ENCODE peak calls at places on chromosomes 12 and 14, in five cellular contexts. F is PC-9, D is OCI-LY7, J is fibroblast of lung, T is pancreas. S is an unnamed sample.

GRCh38 chr14:23034498-23035302 is at the start of gene PSMB5:
- DNase-seq in F (peak; percentile 74), D (peak; percentile 98), J (peak; percentile 96), T (peak; percentile 92), S (peak; percentile 96)

GRCh38 chr12:29738416-29738815 is 45.3 kb downstream of the TMTC1 start:
- DNase-seq in F (no peak), D (no peak), J (no peak), T (no peak), S (peak; percentile 26)

GRCh38 chr12:115176741-115177400 is 492.9 kb upstream of the TBX3 start:
- DNase-seq in F (no peak), D (no peak), J (no peak), T (no peak), S (no peak)

GRCh38 chr12:111451649-111452129 is 46.0 kb downstream of the SH2B3 start:
- DNase-seq in F (no peak), D (peak; percentile 68), J (peak; percentile 69), T (no peak), S (peak; percentile 69)

GRCh38 chr14:60102389-60102788 is 10.7 kb downstream of the PCNX4 start:
- DNase-seq in F (no peak), D (no peak), J (peak; percentile 93), T (no peak), S (peak; percentile 89)

GRCh38 chr12:68007466-68007865 is 18.2 kb downstream of the IFNG-AS1 start:
- DNase-seq in F (no peak), D (no peak), J (peak; percentile 67), T (no peak), S (peak; percentile 30)

GRCh38 chr14:92582706-92583452 is 69.3 kb downstream of the RIN3 start:
- DNase-seq in F (no peak), D (no peak), J (no peak), T (no peak), S (no peak)

GRCh38 chr14:21978184-21978998 is 304.8 kb upstream of the OR4E1 start:
- DNase-seq in F (peak; percentile 24), D (peak; percentile 66), J (peak; percentile 12), T (no peak), S (peak; percentile 10)

GRCh38 chr12:5395443-5396401 is 36.2 kb upstream of the NTF3 start:
- DNase-seq in F (no peak), D (no peak), J (no peak), T (no peak), S (no peak)

GRCh38 chr14:103549361-103550311 is 12.8 kb downstream of the BAG5 start:
- DNase-seq in F (no peak), D (no peak), J (no peak), T (no peak), S (no peak)

GRCh38 chr12:95182868-95183415 is 34.3 kb downstream of the FGD6 start:
- DNase-seq in F (peak; percentile 38), D (no peak), J (no peak), T (no peak), S (peak; percentile 71)

GRCh38 chr12:108816652-108817335 is 40.6 kb downstream of the SSH1 start:
- DNase-seq in F (no peak), D (no peak), J (no peak), T (no peak), S (peak; percentile 53)

GRCh38 chr14:21026988-21027315 is 2.1 kb upstream of the NDRG2 start:
- DNase-seq in F (no peak), D (no peak), J (no peak), T (no peak), S (no peak)

GRCh38 chr12:75489187-75489586 is 8.6 kb downstream of the GLIPR1 start:
- DNase-seq in F (no peak), D (no peak), J (no peak), T (no peak), S (no peak)

GRCh38 chr12:105025890-105026289 is 39.8 kb downstream of the NOPCHAP1 start:
- DNase-seq in F (no peak), D (no peak), J (peak; percentile 91), T (peak; percentile 74), S (peak; percentile 96)

DNA sequence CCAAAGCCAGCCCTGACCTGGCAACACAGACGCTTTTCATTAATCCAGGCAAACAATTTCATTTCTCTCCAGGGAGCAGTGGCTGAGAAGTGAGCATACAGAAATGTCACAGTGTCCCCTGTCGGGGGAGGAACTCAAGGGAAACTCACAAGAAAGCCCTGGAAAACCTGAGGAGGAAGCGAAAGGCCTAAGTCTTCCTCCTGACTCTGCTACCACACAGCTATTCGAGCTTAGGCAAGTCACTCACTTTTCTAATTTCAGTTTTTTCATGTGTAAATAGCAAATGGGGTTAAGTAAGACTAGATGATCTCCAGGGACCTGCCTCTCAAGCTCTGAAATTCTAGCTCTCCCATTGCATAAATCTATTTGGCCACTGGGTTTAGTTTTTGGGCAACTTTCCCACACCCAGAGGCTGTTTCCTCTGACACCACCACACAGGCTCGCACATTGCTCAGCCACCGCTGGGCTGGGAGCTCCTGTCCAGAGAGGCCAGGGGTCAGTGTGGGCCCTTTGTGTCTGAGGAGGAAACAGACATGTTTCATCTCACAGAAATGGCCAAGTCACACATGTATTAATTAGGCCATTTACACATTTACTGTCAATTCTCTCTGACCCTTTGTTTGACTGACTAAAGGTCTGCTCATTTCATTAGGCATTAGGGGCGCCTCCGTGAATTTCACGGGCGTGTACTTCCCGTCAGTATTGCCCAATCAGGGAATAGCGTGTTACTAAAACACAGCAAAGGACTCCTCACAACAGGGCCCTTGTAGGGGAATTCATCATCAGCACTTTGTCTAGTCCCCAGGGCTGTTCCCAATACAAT is 9.8 kb upstream of the PNMA1 start:
- DNase-seq in F (peak; percentile 90), D (no peak), J (peak; percentile 99), T (no peak), S (peak; percentile 100)
- TF ChIP-seq CTCF in F (peak; percentile 49), D (no peak), J (peak; percentile 13), T (no peak), S (peak; percentile 27)

GRCh38 chr12:122403831-122404230 is 18.6 kb downstream of the CLIP1 start:
- DNase-seq in F (no peak), D (no peak), J (no peak), T (no peak), S (no peak)

GRCh38 chr12:122403115-122403770 is 19.2 kb downstream of the CLIP1 start:
- DNase-seq in F (no peak), D (no peak), J (no peak), T (no peak), S (no peak)

GRCh38 chr12:122399254-122399591 is 23.2 kb downstream of the CLIP1 start:
- DNase-seq in F (no peak), D (no peak), J (no peak), T (no peak), S (no peak)

GRCh38 chr12:122402264-122402663 is 20.2 kb downstream of the CLIP1 start:
- DNase-seq in F (no peak), D (no peak), J (no peak), T (no peak), S (no peak)

DNA sequence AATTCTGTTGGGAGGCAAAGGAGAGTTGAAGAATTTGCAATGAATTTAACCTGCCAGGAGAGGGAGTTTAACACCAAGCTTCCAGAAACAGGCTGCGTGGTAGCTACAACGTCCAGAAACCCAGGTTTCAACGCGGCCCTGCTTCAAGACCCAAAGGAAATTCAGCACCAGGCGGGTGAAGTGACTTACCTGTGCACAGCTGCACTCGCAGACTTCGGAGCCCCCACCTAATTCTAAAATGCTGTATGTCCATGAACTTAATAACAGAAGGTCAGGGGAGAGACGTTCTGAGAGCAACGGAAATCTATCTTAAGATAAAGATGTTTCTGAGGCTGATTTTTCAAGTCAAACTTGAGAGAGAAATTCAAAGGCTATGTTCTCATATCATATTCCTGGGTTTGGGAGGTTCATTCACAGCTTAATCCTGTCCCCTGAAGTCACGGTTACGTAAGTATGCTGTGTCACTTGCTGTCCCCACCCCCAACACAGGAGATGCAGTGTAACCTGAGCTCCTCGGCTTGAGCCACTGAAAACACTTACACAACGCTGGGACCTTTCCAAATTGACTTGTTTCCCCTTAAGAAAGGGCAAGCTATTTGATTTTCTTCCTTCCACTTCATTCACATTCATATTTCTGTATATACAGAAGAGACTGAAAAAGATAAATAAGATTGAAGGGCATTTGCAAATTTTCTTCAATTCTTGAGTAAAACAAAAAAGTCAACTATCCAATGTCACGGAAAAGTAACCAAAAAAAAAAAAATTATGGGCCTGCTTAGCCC is 22.7 kb downstream of the CLIP1 start:
- DNase-seq in F (peak; percentile 82), D (peak; percentile 84), J (peak; percentile 94), T (peak; percentile 82), S (peak; percentile 92)
- H3K4me3 ChIP-seq in F (peak overlapping the region; percentile 46), D (peak overlapping the region; percentile 26), J (peak overlapping the region; percentile 1), T (no peak overlapping the region), S (peak overlapping the region; percentile 40)

GRCh38 chr12:106115450-106115849 is 23.3 kb downstream of the NUAK1 start:
- DNase-seq in F (no peak), D (no peak), J (no peak), T (no peak), S (no peak)
- TF ChIP-seq CTCF in F (no peak), D (no peak), J (no peak), T (no peak), S (no peak)

DNA sequence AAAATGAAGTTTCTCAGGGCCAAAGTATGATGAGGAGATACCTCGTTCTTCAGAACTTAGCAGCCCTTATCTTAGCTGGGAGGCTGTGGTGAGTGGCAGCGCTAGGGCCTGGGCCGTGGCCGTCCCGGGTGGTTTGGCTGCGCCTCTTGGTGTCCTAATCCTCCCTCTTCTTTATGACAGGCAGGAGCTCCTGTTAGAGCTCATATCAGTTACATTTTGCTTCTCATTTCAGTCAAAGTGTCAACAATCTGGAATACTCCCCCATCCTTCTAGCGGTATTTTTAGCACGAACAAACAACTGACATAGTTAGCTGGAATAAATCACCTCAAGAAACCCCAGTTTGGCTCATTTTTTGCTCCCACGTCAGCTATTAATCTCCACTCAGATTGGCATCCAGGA is 188.8 kb downstream of the TTC7B start:
- DNase-seq in F (no peak), D (no peak), J (no peak), T (no peak), S (no peak)
- H3K4me3 ChIP-seq in F (no peak overlapping the region), D (no peak overlapping the region), J (no peak overlapping the region), T (no peak overlapping the region), S (no peak overlapping the region)

S was measured in fibroblast of the aortic adventitia.